ENCODE peak calls at places on chromosomes 12 and 14, in nine cellular contexts. N is PC-9, Z is upper lobe of right lung, X is fibroblast of pulmonary artery, R is neural progenitor cell, W is nephron progenitor cell, F is choroid plexus epithelial cell, T is thoracic aorta, H is right lobe of liver. G is an unnamed sample.

GRCh38 chr12:19575307-19576243 is 136.3 kb downstream of the AEBP2 start:
- DNase-seq in H (no peak), X (peak), F (peak), T (no peak), N (peak), W (no peak), R (no peak), Z (no peak), G (peak)

GRCh38 chr14:94317259-94317658 is 5.9 kb downstream of the SERPINA6 start:
- DNase-seq in X (peak), R (peak), F (peak), W (no peak), Z (no peak), N (no peak), H (peak), T (no peak), G (no peak)

GRCh38 chr12:54082402-54082892 is 28.8 kb downstream of the HOXC4 start:
- DNase-seq in W (peak), X (no peak), R (peak), N (no peak), Z (no peak), T (no peak), F (peak), H (no peak), G (no peak)

GRCh38 chr12:100675432-100675831 is 101.9 kb downstream of the GAS2L3 start:
- DNase-seq in R (no peak), W (no peak), H (no peak), Z (no peak), F (peak), T (no peak), X (peak), N (no peak), G (no peak)

GRCh38 chr14:34208532-34208931 is 253.5 kb downstream of the SPTSSA start:
- DNase-seq in X (no peak), H (no peak), T (no peak), R (no peak), N (no peak), W (no peak), Z (no peak), F (no peak), G (no peak)

GRCh38 chr12:111444314-111444705 is 38.6 kb downstream of the SH2B3 start:
- DNase-seq in T (no peak), R (no peak), H (no peak), F (no peak), Z (no peak), W (no peak), N (no peak), X (no peak), G (no peak)

GRCh38 chr14:102020058-102020971 is 55.9 kb downstream of the DYNC1H1 start:
- DNase-seq in R (no peak), T (no peak), W (no peak), N (peak), X (no peak), Z (no peak), H (no peak), F (peak), G (no peak)

GRCh38 chr12:108060910-108061309 is 68.2 kb upstream of the WSCD2 start:
- DNase-seq in Z (no peak), H (no peak), X (no peak), R (no peak), W (no peak), F (no peak), N (no peak), T (no peak), G (no peak)

GRCh38 chr12:60100150-60100549 is 504.3 kb downstream of the SLC16A7 start:
- DNase-seq in N (no peak), T (no peak), Z (no peak), R (no peak), W (no peak), X (no peak), H (no peak), F (peak), G (no peak)

DNA sequence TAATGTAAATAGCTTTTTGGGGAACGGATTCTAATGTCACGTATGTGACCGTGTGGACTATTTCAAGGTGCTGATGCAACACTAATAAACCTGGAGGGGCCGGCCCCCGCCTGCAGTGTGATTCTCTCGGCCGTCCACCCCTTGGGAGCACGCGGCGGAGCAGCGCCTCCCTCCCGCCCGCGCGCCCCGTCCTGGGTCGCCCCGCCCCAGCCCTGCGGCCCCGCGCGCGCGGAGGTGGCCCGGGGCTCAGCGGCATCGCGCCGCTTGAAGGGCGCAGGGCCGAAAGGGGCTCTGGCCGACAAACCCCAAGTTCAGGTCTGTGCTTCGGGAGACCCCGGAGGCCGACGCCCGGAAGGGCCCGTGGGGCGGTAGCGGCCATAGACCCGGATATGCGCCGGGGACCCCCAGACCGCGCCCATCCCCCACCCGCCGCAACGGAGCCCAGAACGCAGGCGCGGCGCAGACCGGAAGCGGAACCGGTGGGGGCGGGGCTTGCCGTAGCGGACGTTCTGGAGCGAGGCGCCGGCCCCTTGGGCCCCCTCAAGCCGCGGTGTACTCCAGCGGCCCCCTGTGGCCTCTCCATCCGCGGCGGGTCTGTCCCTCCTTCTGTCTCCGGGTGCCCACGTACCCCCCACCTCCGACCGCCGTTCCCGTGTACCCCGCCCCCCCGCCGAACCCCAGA is at the start of gene TEX22:
- DNase-seq in H (peak), X (peak), R (peak), N (peak), W (peak), F (peak), T (peak), Z (peak), G (peak)
- TF ChIP-seq CTCF in H (no peak), X (peak), R (no peak), N (no peak), W (no peak), F (no peak), T (no peak), Z (peak), G (no peak)

DNA sequence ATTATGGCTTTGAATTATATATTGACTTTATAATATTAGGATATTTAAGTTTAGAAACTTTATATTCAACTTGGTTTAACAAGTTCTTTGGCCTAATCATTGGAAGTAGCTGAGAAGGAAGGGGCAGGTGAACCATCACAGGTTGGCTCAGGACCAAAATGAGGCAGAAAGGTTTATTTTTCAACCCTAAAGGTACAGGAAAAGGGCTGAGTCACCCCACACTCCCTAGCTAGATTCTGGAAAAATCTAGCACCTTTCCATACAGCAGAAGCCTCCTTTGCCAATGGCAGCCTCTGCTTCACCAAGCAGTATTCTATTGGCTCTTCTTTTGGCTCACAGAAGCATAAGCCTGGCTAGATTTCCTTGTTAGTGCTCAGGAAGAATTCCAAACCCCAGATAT is 19.3 kb upstream of the MED6 start:
- DNase-seq in N (no peak), T (no peak), F (no peak), Z (no peak), X (no peak), R (no peak), H (no peak), W (no peak), G (no peak)
- TF ChIP-seq CTCF in N (no peak), T (no peak), F (no peak), Z (no peak), X (no peak), R (no peak), H (no peak), W (no peak), G (no peak)

GRCh38 chr12:49174218-49174617 is 14.7 kb downstream of the TUBA1A start:
- DNase-seq in W (no peak), X (no peak), T (no peak), F (no peak), N (no peak), R (no peak), Z (no peak), H (no peak), G (no peak)
- TF ChIP-seq CTCF in W (no peak), X (no peak), T (no peak), F (no peak), N (no peak), R (no peak), Z (no peak), H (no peak), G (no peak)

GRCh38 chr14:63203618-63204406 is 431 bp upstream of the RHOJ start:
- DNase-seq in F (peak), T (peak), N (peak), W (peak), R (peak), X (peak), Z (peak), H (peak), G (peak)
- TF ChIP-seq CTCF in F (peak), T (no peak), N (no peak), W (peak), R (no peak), X (peak), Z (peak), H (no peak), G (no peak)

GRCh38 chr14:79809849-79810612 is 401.3 kb downstream of the DIO2 start:
- DNase-seq in N (peak), T (no peak), Z (no peak), X (peak), W (no peak), R (peak), F (peak), H (no peak), G (no peak)
- TF ChIP-seq CTCF in N (peak), T (no peak), Z (no peak), X (peak), W (no peak), R (peak), F (peak), H (peak), G (peak)

GRCh38 chr12:67982165-67982563 is 7.1 kb upstream of the IFNG-AS1 start:
- DNase-seq in W (no peak), N (no peak), R (no peak), T (no peak), F (peak), H (no peak), X (no peak), Z (no peak), G (no peak)
- TF ChIP-seq CTCF in W (no peak), N (no peak), R (no peak), T (no peak), F (no peak), H (no peak), X (no peak), Z (no peak), G (no peak)

GRCh38 chr12:5085896-5086295 is 42.2 kb downstream of the KCNA5 start:
- DNase-seq in X (peak), W (no peak), N (no peak), H (no peak), R (no peak), Z (no peak), F (peak), T (no peak), G (no peak)

GRCh38 chr12:5081016-5081415 is 37.3 kb downstream of the KCNA5 start:
- DNase-seq in Z (no peak), N (no peak), F (no peak), R (peak), X (no peak), T (no peak), H (no peak), W (peak), G (no peak)

GRCh38 chr12:5087831-5088554 is 44.3 kb downstream of the KCNA5 start:
- DNase-seq in R (no peak), F (no peak), T (no peak), H (no peak), X (no peak), Z (no peak), N (no peak), W (no peak), G (no peak)

GRCh38 chr12:5088586-5089264 is 45.0 kb downstream of the KCNA5 start:
- DNase-seq in F (peak), R (no peak), T (no peak), N (peak), Z (no peak), W (no peak), X (peak), H (no peak), G (no peak)

DNA sequence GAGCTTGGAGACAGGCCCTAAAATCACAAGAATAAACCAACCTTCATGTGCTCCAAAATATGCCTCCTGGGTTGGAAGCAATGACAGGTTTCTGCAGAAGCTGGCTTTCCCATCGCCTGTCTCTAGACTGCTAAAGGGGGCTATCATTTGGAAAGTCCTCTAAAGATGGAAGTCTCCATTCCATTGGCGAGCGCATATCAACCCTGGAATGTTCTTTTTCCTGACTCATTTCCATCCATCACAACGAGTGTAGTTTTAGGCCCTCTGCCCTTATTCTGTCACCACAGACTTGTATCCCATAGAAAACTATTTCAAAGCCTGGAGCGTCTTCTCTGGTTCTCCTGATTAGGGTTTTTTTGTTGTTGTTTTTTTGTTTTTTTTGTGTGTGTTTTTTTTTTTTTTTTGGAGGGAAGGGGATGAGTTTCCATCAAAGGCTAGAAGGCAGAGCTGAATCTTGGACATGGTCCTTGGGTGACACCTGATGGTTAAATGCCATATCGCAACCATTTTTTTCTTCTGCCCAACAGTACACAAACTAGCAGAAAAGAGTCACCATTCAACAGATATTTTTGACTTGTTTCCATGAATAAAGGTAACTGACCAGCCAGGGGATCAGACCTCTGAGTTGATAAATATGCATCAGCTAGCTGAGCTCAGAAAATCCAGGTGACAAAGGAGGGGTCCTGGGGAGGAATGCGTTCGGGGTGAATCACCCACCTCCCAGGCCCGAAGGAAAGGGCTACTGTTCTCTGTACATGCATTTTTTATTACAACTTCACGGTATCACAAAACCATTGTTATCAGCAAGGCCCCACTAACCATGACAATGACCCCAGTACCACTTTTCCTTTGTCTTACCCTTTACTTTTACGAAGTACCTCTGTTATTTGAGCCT is 40.5 kb downstream of the KCNA5 start:
- DNase-seq in T (no peak), W (peak), H (no peak), Z (no peak), X (peak), R (peak), F (peak), N (peak), G (peak)
- TF ChIP-seq CTCF in T (peak), W (peak), H (peak), Z (peak), X (peak), R (peak), F (peak), N (peak), G (peak)

G was measured in endothelial cell.